ENCODE peak calls at places on chromosomes 5 and 9, in nine cellular contexts. E, Q, F, L, A, U, V, J and Y are unnamed samples.

GRCh38 chr9:14533867-14534650 is 159.2 kb downstream of the ZDHHC21 start:
- DNase-seq in E (no peak), Q (no peak), F (no peak), L (no peak), A (no peak), U (no peak), V (no peak), J (peak; percentile 54), Y (no peak)

GRCh38 chr5:67380431-67380830 is 183.8 kb upstream of the CD180 start:
- DNase-seq in E (no peak), Q (no peak), F (no peak), L (no peak), A (no peak), U (no peak), V (no peak), J (no peak), Y (no peak)

GRCh38 chr5:126065061-126065460 is 358.1 kb upstream of the GRAMD2B start:
- DNase-seq in E (no peak), Q (no peak), F (no peak), L (no peak), A (no peak), U (no peak), V (no peak), J (no peak), Y (no peak)

GRCh38 chr5:71887680-71888079 is 168.6 kb downstream of the CARTPT start:
- DNase-seq in E (peak; percentile 89), Q (no peak), F (peak; percentile 45), L (peak; percentile 86), A (no peak), U (peak; percentile 41), V (no peak), J (no peak), Y (peak; percentile 94)

GRCh38 chr5:116872986-116873385 is 298.4 kb upstream of the SEMA6A start:
- DNase-seq in E (no peak), Q (no peak), F (no peak), L (no peak), A (no peak), U (no peak), V (no peak), J (no peak), Y (no peak)

GRCh38 chr9:124284237-124284831 is 26.6 kb downstream of the NEK6 start:
- DNase-seq in E (no peak), Q (no peak), F (no peak), L (no peak), A (peak; percentile 45), U (no peak), V (no peak), J (no peak), Y (no peak)

GRCh38 chr9:136107155-136107952 is 11.3 kb downstream of the TMEM250 start:
- DNase-seq in E (no peak), Q (no peak), F (peak; percentile 51), L (peak; percentile 88), A (peak; percentile 50), U (peak; percentile 64), V (no peak), J (no peak), Y (no peak)

GRCh38 chr9:8857330-8858249 is 1058.0 kb upstream of the DMAC1 start:
- DNase-seq in E (peak; percentile 32), Q (peak; percentile 63), F (no peak), L (no peak), A (peak; percentile 27), U (no peak), V (peak; percentile 91), J (peak; percentile 88), Y (peak; percentile 46)

GRCh38 chr5:77777911-77778310 is 1.8 kb upstream of the TBCA start:
- DNase-seq in E (no peak), Q (no peak), F (no peak), L (no peak), A (no peak), U (no peak), V (no peak), J (no peak), Y (no peak)

GRCh38 chr5:43017438-43017820 is 22.7 kb downstream of the ANXA2R start:
- DNase-seq in E (peak; percentile 48), Q (no peak), F (no peak), L (peak; percentile 46), A (no peak), U (no peak), V (no peak), J (peak; percentile 76), Y (peak; percentile 61)

DNA sequence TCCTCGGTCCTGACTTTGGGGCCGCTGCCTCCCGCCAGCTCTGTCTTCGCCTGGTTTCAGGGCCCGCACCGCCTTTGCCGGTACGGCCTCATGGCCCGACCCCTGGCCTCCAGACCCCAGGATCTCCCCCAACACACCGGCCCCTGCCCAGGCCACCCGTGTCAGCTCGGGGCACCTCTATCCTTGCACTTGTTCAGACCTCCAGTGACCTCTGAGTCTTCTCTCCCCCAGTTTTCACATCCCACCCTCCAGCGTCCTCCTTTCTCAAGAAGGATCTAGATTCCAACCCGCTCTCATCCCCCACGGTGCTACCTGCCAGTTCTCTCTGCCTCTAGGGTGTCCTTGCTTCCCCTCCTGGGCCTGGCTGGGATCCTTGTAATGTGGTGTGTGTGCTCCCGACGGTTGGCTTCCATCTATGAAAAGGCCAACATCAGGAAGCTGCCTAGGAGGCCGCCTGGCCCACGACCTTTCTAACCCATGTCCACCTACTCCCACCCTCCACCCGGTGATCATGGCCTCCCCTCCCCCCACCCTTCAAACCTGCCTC is 61.1 kb downstream of the SPATA31C2 start:
- DNase-seq in E (no peak), Q (no peak), F (no peak), L (no peak), A (no peak), U (no peak), V (no peak), J (no peak), Y (peak; percentile 1)
- H3K4me3 ChIP-seq in E (no peak overlapping the region), Q (peak overlapping the region; percentile 51), F (no peak overlapping the region), L (no peak overlapping the region), A (peak overlapping the region; percentile 44), U (no peak overlapping the region), V (no peak overlapping the region), J (no peak overlapping the region), Y (peak overlapping the region; percentile 83)

DNA sequence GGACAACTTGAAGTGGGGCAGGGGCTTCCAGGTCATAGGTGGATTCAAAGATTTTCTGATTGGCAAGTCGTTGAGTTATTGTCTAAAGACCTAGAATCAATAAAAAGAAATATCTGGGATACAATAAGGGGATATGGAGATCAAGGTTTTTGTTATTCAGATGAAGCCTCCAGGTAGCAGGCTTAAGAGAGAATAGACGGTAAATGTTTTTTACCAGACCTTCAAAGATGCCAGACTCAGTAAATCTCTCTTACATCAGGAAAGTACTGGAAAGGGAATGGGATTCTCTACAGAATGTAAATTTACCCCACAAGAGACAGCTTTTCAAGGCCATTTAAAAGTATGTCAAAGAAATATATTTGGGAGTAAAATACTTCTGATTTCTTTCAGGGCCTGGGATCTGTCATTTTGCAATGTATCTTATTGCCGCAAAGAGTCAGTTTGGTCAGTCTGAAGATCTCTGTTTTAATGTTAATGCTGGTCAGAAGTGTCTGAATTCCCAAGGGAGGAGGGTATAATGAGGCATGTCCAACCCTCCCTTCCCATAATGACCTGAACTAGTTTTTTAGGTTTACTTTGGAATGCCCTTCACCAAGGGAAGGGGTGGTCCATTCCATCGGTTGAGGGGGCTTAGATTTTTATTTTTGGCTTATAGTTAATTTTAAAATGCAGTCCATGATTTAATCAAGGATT is 13.6 kb upstream of the LYSMD3 start:
- DNase-seq in E (no peak), Q (no peak), F (no peak), L (no peak), A (no peak), U (no peak), V (no peak), J (no peak), Y (no peak)
- H3K4me3 ChIP-seq in E (no peak overlapping the region), Q (no peak overlapping the region), F (no peak overlapping the region), L (no peak overlapping the region), A (no peak overlapping the region), U (no peak overlapping the region), V (no peak overlapping the region), J (no peak overlapping the region), Y (no peak overlapping the region)

GRCh38 chr9:109781541-109782197 is 1.7 kb downstream of the PALM2AKAP2 start:
- DNase-seq in E (peak; percentile 53), Q (peak; percentile 48), F (no peak), L (no peak), A (no peak), U (no peak), V (no peak), J (no peak), Y (peak; percentile 47)
- H3K4me3 ChIP-seq in E (peak overlapping the region; percentile 89), Q (peak overlapping the region; percentile 73), F (no peak overlapping the region), L (no peak overlapping the region), A (peak overlapping the region; percentile 43), U (no peak overlapping the region), V (peak overlapping the region; percentile 83), J (peak overlapping the region; percentile 16), Y (peak overlapping the region; percentile 93)

DNA sequence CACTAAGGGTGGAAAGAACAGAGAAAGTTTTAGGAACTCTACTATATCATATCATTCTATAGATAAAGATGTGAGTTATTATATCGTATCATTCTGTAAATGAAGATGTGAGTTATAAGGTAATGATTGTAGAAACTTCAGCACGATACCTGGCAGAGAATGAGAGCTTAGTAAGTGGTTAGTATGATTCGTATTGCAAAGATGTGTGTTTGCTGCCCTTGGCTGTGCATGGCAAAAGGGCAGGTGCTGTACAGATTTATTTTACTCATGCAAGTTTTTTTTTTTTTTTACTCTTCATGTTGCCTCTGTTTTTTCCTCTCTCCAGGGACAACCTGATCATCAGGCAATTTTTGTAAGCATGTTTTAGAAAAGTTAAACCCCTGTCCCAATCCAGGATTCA is 83.3 kb downstream of the EGFLAM start:
- DNase-seq in E (no peak), Q (no peak), F (no peak), L (no peak), A (no peak), U (no peak), V (no peak), J (no peak), Y (no peak)
- H3K4me3 ChIP-seq in E (no peak overlapping the region), Q (no peak overlapping the region), F (no peak overlapping the region), L (no peak overlapping the region), A (no peak overlapping the region), U (no peak overlapping the region), V (no peak overlapping the region), J (no peak overlapping the region), Y (no peak overlapping the region)

DNA sequence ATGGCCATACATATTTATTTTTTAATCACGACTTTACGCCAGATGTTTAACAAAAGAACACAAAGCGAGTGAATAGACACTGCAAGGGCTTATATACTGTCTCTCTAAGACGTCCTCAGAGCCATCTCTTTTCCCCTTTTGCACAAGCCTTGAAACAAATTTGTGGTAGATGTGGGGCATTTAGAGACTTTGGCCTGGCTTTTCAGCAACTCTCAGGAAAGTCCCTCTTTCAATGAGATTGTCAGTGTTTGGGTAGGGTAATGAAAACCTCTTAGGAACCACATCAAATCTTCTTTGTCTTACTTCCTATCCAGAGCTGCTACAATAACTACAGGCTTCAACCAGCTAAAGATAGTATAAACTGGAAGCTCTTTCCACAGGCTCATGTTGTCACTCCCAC is 380.0 kb downstream of the ANXA1 start:
- DNase-seq in E (no peak), Q (no peak), F (no peak), L (peak; percentile 51), A (no peak), U (no peak), V (no peak), J (no peak), Y (no peak)
- H3K4me3 ChIP-seq in E (no peak overlapping the region), Q (no peak overlapping the region), F (no peak overlapping the region), L (no peak overlapping the region), A (no peak overlapping the region), U (no peak overlapping the region), V (no peak overlapping the region), J (no peak overlapping the region), Y (no peak overlapping the region)

GRCh38 chr5:35320029-35320428 is 89.7 kb upstream of the PRLR start:
- DNase-seq in E (no peak), Q (no peak), F (no peak), L (no peak), A (no peak), U (no peak), V (no peak), J (no peak), Y (no peak)
- H3K4me3 ChIP-seq in E (no peak overlapping the region), Q (no peak overlapping the region), F (no peak overlapping the region), L (no peak overlapping the region), A (no peak overlapping the region), U (no peak overlapping the region), V (no peak overlapping the region), J (no peak overlapping the region), Y (no peak overlapping the region)